ENCODE peak calls at places on chromosomes 3 and 15, in ten cellular contexts. H, E, P, L, B, N, R, S, U and G are unnamed samples.

GRCh38 chr3:172646439-172647015 is 64.3 kb downstream of the NCEH1 start:
- ATAC-seq in H (no peak), E (no peak), P (no peak), L (no peak), B (no peak), N (no peak), R (no peak), S (peak), U (no peak), G (no peak)

GRCh38 chr3:114450008-114450596 is 156.3 kb downstream of the TIGIT start:
- ATAC-seq in H (no peak), E (no peak), P (no peak), L (no peak), B (no peak), N (no peak), R (no peak), S (no peak), U (no peak), G (no peak)

GRCh38 chr3:123157209-123157597 is 44.5 kb upstream of the SEC22A start:
- ATAC-seq in H (no peak), E (no peak), P (no peak), L (peak), B (peak), N (no peak), R (no peak), S (peak), U (no peak), G (no peak)

GRCh38 chr3:108603689-108604088 is 14.2 kb downstream of the DZIP3 start:
- ATAC-seq in H (no peak), E (no peak), P (peak), L (no peak), B (no peak), N (peak), R (no peak), S (no peak), U (peak), G (no peak)

GRCh38 chr3:184562146-184562861 is 719 bp downstream of the EPHB3 start:
- ATAC-seq in H (peak), E (peak), P (no peak), L (peak), B (peak), N (peak), R (no peak), S (peak), U (peak), G (peak)

GRCh38 chr3:48950051-48950450 is 31.4 kb downstream of the ARIH2 start:
- ATAC-seq in H (no peak), E (no peak), P (no peak), L (no peak), B (no peak), N (no peak), R (no peak), S (no peak), U (no peak), G (no peak)

GRCh38 chr3:159796744-159797143 is 191.9 kb upstream of the IL12A start:
- ATAC-seq in H (no peak), E (no peak), P (no peak), L (no peak), B (no peak), N (peak), R (no peak), S (peak), U (no peak), G (no peak)

GRCh38 chr15:40040770-40041169 is 1.8 kb upstream of the SRP14 start:
- ATAC-seq in H (no peak), E (no peak), P (no peak), L (no peak), B (peak), N (no peak), R (no peak), S (no peak), U (no peak), G (no peak)

GRCh38 chr3:105401691-105402149 is 35.0 kb downstream of the ALCAM start:
- ATAC-seq in H (no peak), E (no peak), P (no peak), L (no peak), B (no peak), N (peak), R (no peak), S (peak), U (no peak), G (no peak)